ENCODE peak calls at places on chromosome 20, in seven cellular contexts. W, H, Q, A, C, D and Y are unnamed samples.

GRCh38 chr20:47992021-47992467 is 206.8 kb upstream of the SULF2 start:
- DNase-seq in W (no peak), H (no peak), Q (no peak), A (no peak), C (no peak), D (no peak), Y (no peak)

GRCh38 chr20:51831891-51832675 is 29.8 kb upstream of the SALL4 start:
- DNase-seq in W (no peak), H (no peak), Q (no peak), A (peak), C (no peak), D (no peak), Y (no peak)

GRCh38 chr20:41027872-41028358 is 707 bp upstream of the TOP1 start:
- DNase-seq in W (no peak), H (no peak), Q (no peak), A (no peak), C (no peak), D (no peak), Y (no peak)

GRCh38 chr20:40562031-40562430 is 127.0 kb downstream of the MAFB start:
- DNase-seq in W (no peak), H (no peak), Q (peak), A (peak), C (no peak), D (no peak), Y (no peak)

GRCh38 chr20:63854069-63854765 is 7.1 kb upstream of the ABHD16B start:
- DNase-seq in W (no peak), H (no peak), Q (peak), A (no peak), C (no peak), D (no peak), Y (no peak)

GRCh38 chr20:5203380-5203779 is 76.6 kb downstream of the CDS2 start:
- DNase-seq in W (no peak), H (no peak), Q (no peak), A (no peak), C (no peak), D (no peak), Y (no peak)

GRCh38 chr20:34825530-34826362 is at the start of gene NCOA6:
- DNase-seq in W (peak), H (peak), Q (peak), A (peak), C (peak), D (peak), Y (peak)

GRCh38 chr20:59560588-59561227 is 43.6 kb upstream of the PHACTR3 start:
- DNase-seq in W (no peak), H (no peak), Q (peak), A (peak), C (no peak), D (no peak), Y (peak)